ENCODE peak calls at places on chromosomes 2 and 18, in six cellular contexts. One of them, this sample, is unnamed.

GRCh38 chr2:161676902-161677496 is 52.8 kb downstream of the SLC4A10 start:
- DNase-seq in mucosa of descending colon: no peak
- DNase-seq in cardiac fibroblast: no peak
- DNase-seq in Calu3: no peak
- DNase-seq in breast epithelium: no peak
- DNase-seq in keratinocyte: no peak
- DNase-seq in this sample: no peak

GRCh38 chr2:128381001-128381938 is 62.6 kb upstream of the HS6ST1 start:
- DNase-seq in mucosa of descending colon: no peak
- DNase-seq in cardiac fibroblast: peak
- DNase-seq in Calu3: no peak
- DNase-seq in breast epithelium: no peak
- DNase-seq in keratinocyte: no peak
- DNase-seq in this sample: no peak

GRCh38 chr18:35458677-35459441 is 38.9 kb downstream of the INO80C start:
- DNase-seq in mucosa of descending colon: peak
- DNase-seq in cardiac fibroblast: peak
- DNase-seq in Calu3: peak
- DNase-seq in breast epithelium: no peak
- DNase-seq in keratinocyte: no peak
- DNase-seq in this sample: peak

GRCh38 chr2:222751821-222752719 is 80.6 kb downstream of the MOGAT1 start:
- DNase-seq in mucosa of descending colon: no peak
- DNase-seq in cardiac fibroblast: no peak
- DNase-seq in Calu3: no peak
- DNase-seq in breast epithelium: no peak
- DNase-seq in keratinocyte: no peak
- DNase-seq in this sample: no peak

GRCh38 chr2:188079176-188079575 is 212.5 kb upstream of the GULP1 start:
- DNase-seq in mucosa of descending colon: no peak
- DNase-seq in cardiac fibroblast: peak
- DNase-seq in Calu3: no peak
- DNase-seq in breast epithelium: no peak
- DNase-seq in keratinocyte: no peak
- DNase-seq in this sample: no peak

GRCh38 chr2:203706403-203706802 is at the start of gene CD28:
- DNase-seq in mucosa of descending colon: peak
- DNase-seq in cardiac fibroblast: no peak
- DNase-seq in Calu3: no peak
- DNase-seq in breast epithelium: no peak
- DNase-seq in keratinocyte: no peak
- DNase-seq in this sample: peak

GRCh38 chr2:892401-892800 is 58.2 kb upstream of the SNTG2 start:
- DNase-seq in mucosa of descending colon: no peak
- DNase-seq in cardiac fibroblast: no peak
- DNase-seq in Calu3: no peak
- DNase-seq in breast epithelium: no peak
- DNase-seq in keratinocyte: no peak
- DNase-seq in this sample: no peak

GRCh38 chr2:55441280-55441892 is 21.7 kb upstream of the CCDC88A start:
- DNase-seq in mucosa of descending colon: no peak
- DNase-seq in cardiac fibroblast: no peak
- DNase-seq in Calu3: no peak
- DNase-seq in breast epithelium: no peak
- DNase-seq in keratinocyte: no peak
- DNase-seq in this sample: no peak

GRCh38 chr2:231452799-231453508 is 11.3 kb downstream of the NCL start:
- DNase-seq in mucosa of descending colon: no peak
- DNase-seq in cardiac fibroblast: peak
- DNase-seq in Calu3: no peak
- DNase-seq in breast epithelium: no peak
- DNase-seq in keratinocyte: no peak
- DNase-seq in this sample: no peak

GRCh38 chr2:182716665-182716990 is 571 bp downstream of the DNAJC10 start:
- DNase-seq in mucosa of descending colon: peak
- DNase-seq in cardiac fibroblast: no peak
- DNase-seq in Calu3: peak
- DNase-seq in breast epithelium: no peak
- DNase-seq in keratinocyte: no peak
- DNase-seq in this sample: no peak

GRCh38 chr2:196415384-196415783 is 224.1 kb upstream of the CCDC150 start:
- DNase-seq in mucosa of descending colon: no peak
- DNase-seq in cardiac fibroblast: no peak
- DNase-seq in Calu3: no peak
- DNase-seq in breast epithelium: no peak
- DNase-seq in keratinocyte: no peak
- DNase-seq in this sample: peak

GRCh38 chr18:75201936-75202335 is 7.0 kb downstream of the PTGR3 start:
- DNase-seq in mucosa of descending colon: no peak
- DNase-seq in cardiac fibroblast: no peak
- DNase-seq in Calu3: no peak
- DNase-seq in breast epithelium: no peak
- DNase-seq in keratinocyte: no peak
- DNase-seq in this sample: no peak

GRCh38 chr2:167415068-167415467 is 526.8 kb downstream of the XIRP2 start:
- DNase-seq in mucosa of descending colon: no peak
- DNase-seq in cardiac fibroblast: no peak
- DNase-seq in Calu3: no peak
- DNase-seq in breast epithelium: no peak
- DNase-seq in keratinocyte: no peak
- DNase-seq in this sample: no peak

GRCh38 chr18:36850527-36851201 is 21.7 kb downstream of the KIAA1328 start:
- DNase-seq in mucosa of descending colon: no peak
- DNase-seq in cardiac fibroblast: peak
- DNase-seq in Calu3: peak
- DNase-seq in breast epithelium: no peak
- DNase-seq in keratinocyte: peak
- DNase-seq in this sample: no peak

GRCh38 chr2:190871539-190871938 is 9.1 kb upstream of the GLS start:
- DNase-seq in mucosa of descending colon: no peak
- DNase-seq in cardiac fibroblast: peak
- DNase-seq in Calu3: no peak
- DNase-seq in breast epithelium: no peak
- DNase-seq in keratinocyte: no peak
- DNase-seq in this sample: no peak

GRCh38 chr18:12049983-12050811 is 43.4 kb upstream of the ANKRD62 start:
- DNase-seq in mucosa of descending colon: no peak
- DNase-seq in cardiac fibroblast: no peak
- DNase-seq in Calu3: no peak
- DNase-seq in breast epithelium: no peak
- DNase-seq in keratinocyte: no peak
- DNase-seq in this sample: peak

GRCh38 chr2:204027105-204027504 is 90.5 kb downstream of the ICOS start:
- DNase-seq in mucosa of descending colon: no peak
- DNase-seq in cardiac fibroblast: no peak
- DNase-seq in Calu3: no peak
- DNase-seq in breast epithelium: no peak
- DNase-seq in keratinocyte: peak
- DNase-seq in this sample: peak

GRCh38 chr18:51017140-51017874 is 12.7 kb upstream of the SMAD4 start:
- DNase-seq in mucosa of descending colon: no peak
- DNase-seq in cardiac fibroblast: no peak
- DNase-seq in Calu3: no peak
- DNase-seq in breast epithelium: no peak
- DNase-seq in keratinocyte: no peak
- DNase-seq in this sample: no peak

GRCh38 chr2:233772153-233772552 is 6.0 kb upstream of the MROH2A start:
- DNase-seq in mucosa of descending colon: no peak
- DNase-seq in cardiac fibroblast: no peak
- DNase-seq in Calu3: no peak
- DNase-seq in breast epithelium: no peak
- DNase-seq in keratinocyte: no peak
- DNase-seq in this sample: no peak

GRCh38 chr2:148096012-148096411 is 75.1 kb downstream of the MBD5 start:
- DNase-seq in mucosa of descending colon: no peak
- DNase-seq in cardiac fibroblast: peak
- DNase-seq in Calu3: no peak
- DNase-seq in breast epithelium: no peak
- DNase-seq in keratinocyte: no peak
- DNase-seq in this sample: no peak

GRCh38 chr2:129253461-129253812 is 726.0 kb upstream of the RAB6C start:
- DNase-seq in mucosa of descending colon: peak
- DNase-seq in cardiac fibroblast: peak
- DNase-seq in Calu3: no peak
- DNase-seq in breast epithelium: no peak
- DNase-seq in keratinocyte: no peak
- DNase-seq in this sample: peak

GRCh38 chr18:80012714-80013113 is 21.5 kb upstream of the RBFA start:
- DNase-seq in mucosa of descending colon: no peak
- DNase-seq in cardiac fibroblast: no peak
- DNase-seq in Calu3: no peak
- DNase-seq in breast epithelium: no peak
- DNase-seq in keratinocyte: no peak
- DNase-seq in this sample: no peak

GRCh38 chr18:72502671-72503431 is 41.3 kb downstream of the CBLN2 start:
- DNase-seq in mucosa of descending colon: no peak
- DNase-seq in cardiac fibroblast: no peak
- DNase-seq in Calu3: no peak
- DNase-seq in breast epithelium: no peak
- DNase-seq in keratinocyte: no peak
- DNase-seq in this sample: no peak

GRCh38 chr2:231621051-231621879 is 28.6 kb downstream of the TEX44 start:
- DNase-seq in mucosa of descending colon: no peak
- DNase-seq in cardiac fibroblast: peak
- DNase-seq in Calu3: peak
- DNase-seq in breast epithelium: peak
- DNase-seq in keratinocyte: no peak
- DNase-seq in this sample: no peak

GRCh38 chr2:55109219-55109891 is 59.1 kb upstream of the RTN4 start:
- DNase-seq in mucosa of descending colon: peak
- DNase-seq in cardiac fibroblast: peak
- DNase-seq in Calu3: peak
- DNase-seq in breast epithelium: no peak
- DNase-seq in keratinocyte: no peak
- DNase-seq in this sample: no peak

GRCh38 chr2:26456701-26457224 is 21.2 kb downstream of the OTOF start:
- DNase-seq in mucosa of descending colon: no peak
- DNase-seq in cardiac fibroblast: no peak
- DNase-seq in Calu3: peak
- DNase-seq in breast epithelium: no peak
- DNase-seq in keratinocyte: no peak
- DNase-seq in this sample: no peak

GRCh38 chr2:69149631-69150215 is 136.7 kb downstream of the ANTXR1 start:
- DNase-seq in mucosa of descending colon: no peak
- DNase-seq in cardiac fibroblast: peak
- DNase-seq in Calu3: no peak
- DNase-seq in breast epithelium: peak
- DNase-seq in keratinocyte: no peak
- DNase-seq in this sample: no peak
- TF ChIP-seq CTCF in mucosa of descending colon: no peak
- TF ChIP-seq CTCF in cardiac fibroblast: no peak
- TF ChIP-seq CTCF in Calu3: no peak
- TF ChIP-seq CTCF in breast epithelium: no peak
- TF ChIP-seq CTCF in keratinocyte: no peak
- TF ChIP-seq CTCF in this sample: no peak

DNA sequence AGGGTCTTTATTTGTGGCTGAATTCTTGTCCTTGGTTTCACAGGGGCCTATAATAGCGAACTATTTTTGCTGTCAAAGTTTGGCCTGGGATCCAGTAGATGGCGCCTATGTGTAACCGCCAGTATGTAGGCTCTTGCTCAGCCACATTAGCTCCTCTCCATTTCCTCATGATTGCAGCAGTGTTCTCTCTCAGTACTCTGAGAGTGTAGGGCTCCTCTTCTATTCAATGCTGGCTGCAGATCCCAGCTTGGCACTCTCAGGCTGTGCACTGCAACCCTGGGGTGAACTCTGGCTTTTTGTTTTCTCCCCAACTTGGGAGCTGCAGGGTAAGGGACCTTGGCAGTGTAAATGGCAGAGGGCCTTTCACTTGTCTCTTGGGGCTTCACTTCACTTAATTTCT is 344.6 kb upstream of the CHAC2 start:
- DNase-seq in mucosa of descending colon: peak
- DNase-seq in cardiac fibroblast: peak
- DNase-seq in Calu3: peak
- DNase-seq in breast epithelium: no peak
- DNase-seq in keratinocyte: no peak
- DNase-seq in this sample: peak
- TF ChIP-seq CTCF in mucosa of descending colon: no peak
- TF ChIP-seq CTCF in cardiac fibroblast: peak
- TF ChIP-seq CTCF in Calu3: no peak
- TF ChIP-seq CTCF in breast epithelium: peak
- TF ChIP-seq CTCF in keratinocyte: peak
- TF ChIP-seq CTCF in this sample: peak

DNA sequence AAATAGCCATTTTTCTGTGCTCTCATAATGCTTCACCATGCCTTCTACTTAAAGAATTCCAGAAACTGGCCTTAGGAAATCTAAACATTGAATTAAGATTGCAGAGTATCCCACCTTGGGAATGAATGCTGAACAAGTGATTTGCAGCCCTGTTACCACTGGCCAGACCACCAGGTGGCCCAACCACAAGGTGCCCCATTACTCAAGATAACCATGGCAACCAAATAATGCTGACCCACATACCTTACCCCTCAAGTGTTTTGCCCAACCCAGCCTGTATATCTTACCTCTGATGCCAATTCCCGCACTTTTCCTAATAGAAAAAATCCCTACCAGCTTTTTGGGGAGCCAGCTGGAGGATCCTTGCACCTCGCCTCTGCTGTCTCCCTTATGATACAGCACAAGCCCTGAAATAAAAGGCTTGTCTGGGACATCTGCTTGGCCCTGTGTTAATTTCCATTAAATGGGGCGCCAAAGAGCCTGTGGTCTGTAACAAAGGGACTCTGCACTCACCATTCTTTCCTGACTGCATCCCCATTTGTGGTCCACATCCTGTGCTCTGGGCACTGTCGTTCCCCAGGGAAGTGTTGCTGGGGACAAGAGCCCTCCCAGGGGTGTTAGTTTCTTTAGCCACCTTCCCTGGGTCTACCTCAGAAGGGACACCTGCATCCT is 17.3 kb upstream of the KCNF1 start:
- DNase-seq in mucosa of descending colon: no peak
- DNase-seq in cardiac fibroblast: no peak
- DNase-seq in Calu3: no peak
- DNase-seq in breast epithelium: no peak
- DNase-seq in keratinocyte: no peak
- DNase-seq in this sample: no peak
- TF ChIP-seq CTCF in mucosa of descending colon: no peak
- TF ChIP-seq CTCF in cardiac fibroblast: no peak
- TF ChIP-seq CTCF in Calu3: no peak
- TF ChIP-seq CTCF in breast epithelium: no peak
- TF ChIP-seq CTCF in keratinocyte: no peak
- TF ChIP-seq CTCF in this sample: no peak

GRCh38 chr2:145186303-145186702 is 666.4 kb upstream of the ZEB2 start:
- DNase-seq in mucosa of descending colon: no peak
- DNase-seq in cardiac fibroblast: no peak
- DNase-seq in Calu3: no peak
- DNase-seq in breast epithelium: no peak
- DNase-seq in keratinocyte: no peak
- DNase-seq in this sample: no peak
- TF ChIP-seq CTCF in mucosa of descending colon: no peak
- TF ChIP-seq CTCF in cardiac fibroblast: no peak
- TF ChIP-seq CTCF in Calu3: no peak
- TF ChIP-seq CTCF in breast epithelium: no peak
- TF ChIP-seq CTCF in keratinocyte: no peak
- TF ChIP-seq CTCF in this sample: peak

This sample was measured in GM13977.